ENCODE peak calls at places on chromosome 4, in five cellular contexts. One of them, this sample, is unnamed.

GRCh38 chr4:38601244-38601915 is 62.6 kb upstream of the KLF3 start:
- DNase-seq in suprapubic skin: no peak
- DNase-seq in progenitor cell of endocrine pancreas: no peak
- DNase-seq in NCI-H510A treated with DMSO at 0.1 percent for 48 hours: peak; percentile 78
- DNase-seq in H9: no peak
- DNase-seq in this sample: no peak

GRCh38 chr4:6469898-6470501 is 2.4 kb downstream of the PPP2R2C start:
- DNase-seq in suprapubic skin: peak; percentile 32
- DNase-seq in progenitor cell of endocrine pancreas: peak; percentile 6
- DNase-seq in NCI-H510A treated with DMSO at 0.1 percent for 48 hours: no peak
- DNase-seq in H9: peak; percentile 20
- DNase-seq in this sample: no peak

GRCh38 chr4:834368-835147 is 8.6 kb upstream of the CPLX1 start:
- DNase-seq in suprapubic skin: no peak
- DNase-seq in progenitor cell of endocrine pancreas: no peak
- DNase-seq in NCI-H510A treated with DMSO at 0.1 percent for 48 hours: no peak
- DNase-seq in H9: no peak
- DNase-seq in this sample: no peak

GRCh38 chr4:88738714-88739366 is 41.2 kb upstream of the NAP1L5 start:
- DNase-seq in suprapubic skin: no peak
- DNase-seq in progenitor cell of endocrine pancreas: no peak
- DNase-seq in NCI-H510A treated with DMSO at 0.1 percent for 48 hours: peak; percentile 93
- DNase-seq in H9: peak; percentile 74
- DNase-seq in this sample: no peak

GRCh38 chr4:12846368-12846767 is 637.8 kb downstream of the RAB28 start:
- DNase-seq in suprapubic skin: no peak
- DNase-seq in progenitor cell of endocrine pancreas: no peak
- DNase-seq in NCI-H510A treated with DMSO at 0.1 percent for 48 hours: no peak
- DNase-seq in H9: no peak
- DNase-seq in this sample: no peak

GRCh38 chr4:76540496-76540895 is 105.5 kb downstream of the SHROOM3 start:
- DNase-seq in suprapubic skin: no peak
- DNase-seq in progenitor cell of endocrine pancreas: no peak
- DNase-seq in NCI-H510A treated with DMSO at 0.1 percent for 48 hours: no peak
- DNase-seq in H9: no peak
- DNase-seq in this sample: no peak

GRCh38 chr4:139171878-139172691 is 4.9 kb downstream of the ELF2 start:
- DNase-seq in suprapubic skin: no peak
- DNase-seq in progenitor cell of endocrine pancreas: no peak
- DNase-seq in NCI-H510A treated with DMSO at 0.1 percent for 48 hours: peak; percentile 12
- DNase-seq in H9: no peak
- DNase-seq in this sample: no peak

GRCh38 chr4:19214591-19214990 is 1037.1 kb upstream of the SLIT2 start:
- DNase-seq in suprapubic skin: no peak
- DNase-seq in progenitor cell of endocrine pancreas: no peak
- DNase-seq in NCI-H510A treated with DMSO at 0.1 percent for 48 hours: no peak
- DNase-seq in H9: no peak
- DNase-seq in this sample: no peak

GRCh38 chr4:85457752-85458467 is 17.0 kb upstream of the ARHGAP24 start:
- DNase-seq in suprapubic skin: no peak
- DNase-seq in progenitor cell of endocrine pancreas: no peak
- DNase-seq in NCI-H510A treated with DMSO at 0.1 percent for 48 hours: no peak
- DNase-seq in H9: no peak
- DNase-seq in this sample: no peak

GRCh38 chr4:6944311-6945051 is 34.9 kb downstream of the TBC1D14 start:
- DNase-seq in suprapubic skin: peak; percentile 62
- DNase-seq in progenitor cell of endocrine pancreas: no peak
- DNase-seq in NCI-H510A treated with DMSO at 0.1 percent for 48 hours: no peak
- DNase-seq in H9: no peak
- DNase-seq in this sample: no peak

GRCh38 chr4:1026115-1026514 is 14.7 kb downstream of the FGFRL1 start:
- DNase-seq in suprapubic skin: no peak
- DNase-seq in progenitor cell of endocrine pancreas: no peak
- DNase-seq in NCI-H510A treated with DMSO at 0.1 percent for 48 hours: no peak
- DNase-seq in H9: peak; percentile 61
- DNase-seq in this sample: peak; percentile 84

GRCh38 chr4:7166286-7166685 is 26.1 kb upstream of the SORCS2 start:
- DNase-seq in suprapubic skin: peak; percentile 45
- DNase-seq in progenitor cell of endocrine pancreas: no peak
- DNase-seq in NCI-H510A treated with DMSO at 0.1 percent for 48 hours: no peak
- DNase-seq in H9: peak; percentile 12
- DNase-seq in this sample: no peak

GRCh38 chr4:151362404-151363164 is 37.2 kb upstream of the SH3D19 start:
- DNase-seq in suprapubic skin: peak; percentile 89
- DNase-seq in progenitor cell of endocrine pancreas: peak; percentile 78
- DNase-seq in NCI-H510A treated with DMSO at 0.1 percent for 48 hours: peak; percentile 52
- DNase-seq in H9: peak; percentile 89
- DNase-seq in this sample: peak; percentile 31

GRCh38 chr4:11495291-11495690 is 66.6 kb upstream of the HS3ST1 start:
- DNase-seq in suprapubic skin: no peak
- DNase-seq in progenitor cell of endocrine pancreas: no peak
- DNase-seq in NCI-H510A treated with DMSO at 0.1 percent for 48 hours: no peak
- DNase-seq in H9: no peak
- DNase-seq in this sample: no peak

GRCh38 chr4:126790633-126791032 is 842.1 kb upstream of the INTU start:
- DNase-seq in suprapubic skin: no peak
- DNase-seq in progenitor cell of endocrine pancreas: no peak
- DNase-seq in NCI-H510A treated with DMSO at 0.1 percent for 48 hours: no peak
- DNase-seq in H9: no peak
- DNase-seq in this sample: no peak

GRCh38 chr4:118757761-118758213 is 72.6 kb downstream of the METTL14 start:
- DNase-seq in suprapubic skin: no peak
- DNase-seq in progenitor cell of endocrine pancreas: no peak
- DNase-seq in NCI-H510A treated with DMSO at 0.1 percent for 48 hours: peak; percentile 53
- DNase-seq in H9: no peak
- DNase-seq in this sample: no peak

GRCh38 chr4:146159384-146160058 is 16.0 kb upstream of the LSM6 start:
- DNase-seq in suprapubic skin: no peak
- DNase-seq in progenitor cell of endocrine pancreas: no peak
- DNase-seq in NCI-H510A treated with DMSO at 0.1 percent for 48 hours: no peak
- DNase-seq in H9: no peak
- DNase-seq in this sample: no peak

GRCh38 chr4:45662996-45663395 is 460.9 kb downstream of the GABRG1 start:
- DNase-seq in suprapubic skin: no peak
- DNase-seq in progenitor cell of endocrine pancreas: no peak
- DNase-seq in NCI-H510A treated with DMSO at 0.1 percent for 48 hours: no peak
- DNase-seq in H9: no peak
- DNase-seq in this sample: no peak

GRCh38 chr4:4386296-4386735 is 586 bp upstream of the NSG1 start:
- DNase-seq in suprapubic skin: no peak
- DNase-seq in progenitor cell of endocrine pancreas: peak; percentile 34
- DNase-seq in NCI-H510A treated with DMSO at 0.1 percent for 48 hours: peak; percentile 40
- DNase-seq in H9: peak; percentile 59
- DNase-seq in this sample: no peak

GRCh38 chr4:6733358-6734164 is 17.6 kb downstream of the BLOC1S4 start:
- DNase-seq in suprapubic skin: no peak
- DNase-seq in progenitor cell of endocrine pancreas: no peak
- DNase-seq in NCI-H510A treated with DMSO at 0.1 percent for 48 hours: no peak
- DNase-seq in H9: no peak
- DNase-seq in this sample: no peak

This sample was measured in HuH-7.5.